ENCODE peak calls at places on chromosomes 12 and 14, in seven cellular contexts. L is choroid plexus epithelial cell, N is BE2C, F is SK-N-SH, J is GM13977, U is Panc1, Y is prostate gland. H is an unnamed sample.

GRCh38 chr12:116856729-116857128 is 24.5 kb downstream of the HRK start:
- DNase-seq in L (no peak), N (no peak), F (no peak), J (no peak), U (no peak), Y (no peak), H (no peak)

GRCh38 chr12:119208626-119209061 is 29.9 kb downstream of the HSPB8 start:
- DNase-seq in L (peak), N (peak), F (no peak), J (no peak), U (no peak), Y (peak), H (peak)

GRCh38 chr12:49478949-49479664 is 59.7 kb upstream of the KCNH3 start:
- DNase-seq in L (no peak), N (no peak), F (no peak), J (no peak), U (no peak), Y (no peak), H (no peak)

GRCh38 chr14:77314539-77314938 is 6.1 kb downstream of the POMT2 start:
- DNase-seq in L (no peak), N (no peak), F (no peak), J (no peak), U (no peak), Y (no peak), H (no peak)

GRCh38 chr12:89244536-89244935 is 107.8 kb downstream of the DUSP6 start:
- DNase-seq in L (peak), N (no peak), F (no peak), J (peak), U (no peak), Y (no peak), H (no peak)

GRCh38 chr12:93689076-93689834 is 12.1 kb downstream of the CRADD start:
- DNase-seq in L (no peak), N (no peak), F (no peak), J (no peak), U (no peak), Y (peak), H (no peak)

GRCh38 chr12:9115731-9116689 is at the start of gene A2M:
- DNase-seq in L (peak), N (no peak), F (no peak), J (no peak), U (no peak), Y (no peak), H (no peak)

GRCh38 chr14:65847065-65847847 is 434.7 kb downstream of the FUT8 start:
- DNase-seq in L (no peak), N (no peak), F (no peak), J (peak), U (no peak), Y (no peak), H (no peak)

GRCh38 chr12:2277492-2278153 is 224.8 kb downstream of the CACNA1C start:
- DNase-seq in L (no peak), N (no peak), F (no peak), J (no peak), U (no peak), Y (no peak), H (no peak)

GRCh38 chr12:16165506-16165905 is 112.0 kb downstream of the SLC15A5 start:
- DNase-seq in L (peak), N (peak), F (peak), J (no peak), U (no peak), Y (peak), H (no peak)

GRCh38 chr14:50542941-50543418 is 10.6 kb upstream of the MAP4K5 start:
- DNase-seq in L (peak), N (peak), F (peak), J (peak), U (no peak), Y (peak), H (no peak)

GRCh38 chr12:4046150-4046845 is 173.1 kb upstream of the PARP11 start:
- DNase-seq in L (no peak), N (no peak), F (no peak), J (no peak), U (no peak), Y (no peak), H (no peak)

GRCh38 chr12:24226745-24227350 is 277.4 kb upstream of the SOX5 start:
- DNase-seq in L (peak), N (no peak), F (no peak), J (no peak), U (no peak), Y (no peak), H (no peak)

GRCh38 chr14:53619625-53620324 is 336.9 kb downstream of the BMP4 start:
- DNase-seq in L (peak), N (no peak), F (no peak), J (no peak), U (no peak), Y (no peak), H (no peak)

GRCh38 chr12:13238204-13238603 is 41.7 kb downstream of the EMP1 start:
- DNase-seq in L (no peak), N (no peak), F (no peak), J (no peak), U (no peak), Y (no peak), H (no peak)

GRCh38 chr12:4843907-4844306 is 65.8 kb upstream of the KCNA1 start:
- DNase-seq in L (no peak), N (no peak), F (no peak), J (no peak), U (no peak), Y (no peak), H (no peak)

GRCh38 chr14:42490536-42490935 is 883.9 kb downstream of the LRFN5 start:
- DNase-seq in L (no peak), N (no peak), F (no peak), J (no peak), U (no peak), Y (no peak), H (no peak)

GRCh38 chr12:1796515-1797010 is 23.8 kb upstream of the LRTM2 start:
- DNase-seq in L (no peak), N (no peak), F (no peak), J (peak), U (no peak), Y (no peak), H (peak)

GRCh38 chr12:15289192-15289591 is 33.1 kb upstream of the PTPRO start:
- DNase-seq in L (no peak), N (no peak), F (no peak), J (no peak), U (no peak), Y (no peak), H (no peak)

GRCh38 chr12:123264642-123265041 is 7.0 kb downstream of the CDK2AP1 start:
- DNase-seq in L (no peak), N (peak), F (peak), J (no peak), U (no peak), Y (no peak), H (no peak)

GRCh38 chr14:44361083-44361482 is 146.0 kb downstream of the FSCB start:
- DNase-seq in L (no peak), N (no peak), F (no peak), J (no peak), U (no peak), Y (no peak), H (no peak)

GRCh38 chr14:100979079-100979478 is 75.6 kb upstream of the RTL1 start:
- DNase-seq in L (peak), N (no peak), F (no peak), J (no peak), U (no peak), Y (no peak), H (no peak)

GRCh38 chr14:55711171-55711811 is 131.3 kb downstream of the KTN1 start:
- DNase-seq in L (peak), N (no peak), F (no peak), J (no peak), U (no peak), Y (no peak), H (no peak)

GRCh38 chr14:92644166-92644565 is 104.3 kb downstream of the LGMN start:
- DNase-seq in L (peak), N (no peak), F (no peak), J (no peak), U (no peak), Y (no peak), H (no peak)

GRCh38 chr14:61561144-61561543 is 134.2 kb upstream of the HIF1A start:
- DNase-seq in L (peak), N (peak), F (peak), J (no peak), U (no peak), Y (no peak), H (peak)

GRCh38 chr14:105436891-105437722 is 17.5 kb downstream of the MTA1 start:
- DNase-seq in L (no peak), N (peak), F (no peak), J (no peak), U (no peak), Y (no peak), H (no peak)

GRCh38 chr14:56004807-56005579 is 113.2 kb upstream of the PELI2 start:
- DNase-seq in L (peak), N (no peak), F (no peak), J (peak), U (no peak), Y (no peak), H (no peak)

GRCh38 chr14:101557811-101558738 is 3.2 kb upstream of the DIO3 start:
- DNase-seq in L (no peak), N (no peak), F (peak), J (no peak), U (no peak), Y (no peak), H (no peak)

GRCh38 chr14:104116544-104117340 is 21.6 kb upstream of the KIF26A start:
- DNase-seq in L (no peak), N (peak), F (no peak), J (no peak), U (no peak), Y (peak), H (no peak)

GRCh38 chr12:116881325-116881866 is at the start of gene HRK:
- DNase-seq in L (peak), N (peak), F (no peak), J (no peak), U (no peak), Y (no peak), H (no peak)

GRCh38 chr12:21666722-21667121 is 9.1 kb upstream of the LDHB start:
- DNase-seq in L (no peak), N (no peak), F (no peak), J (no peak), U (no peak), Y (no peak), H (no peak)

GRCh38 chr12:56189336-56189917 is at the start of gene SMARCC2:
- DNase-seq in L (peak), N (peak), F (peak), J (peak), U (peak), Y (peak), H (peak)

GRCh38 chr12:80857311-80857710 is 80.4 kb downstream of the LIN7A start:
- DNase-seq in L (peak), N (no peak), F (no peak), J (no peak), U (no peak), Y (no peak), H (no peak)

GRCh38 chr12:121223283-121223946 is 13.5 kb downstream of the P2RX4 start:
- DNase-seq in L (peak), N (peak), F (peak), J (peak), U (no peak), Y (no peak), H (no peak)
- TF ChIP-seq CTCF in L (peak), N (peak), F (peak), J (peak), U (no peak), Y (no peak), H (no peak)

DNA sequence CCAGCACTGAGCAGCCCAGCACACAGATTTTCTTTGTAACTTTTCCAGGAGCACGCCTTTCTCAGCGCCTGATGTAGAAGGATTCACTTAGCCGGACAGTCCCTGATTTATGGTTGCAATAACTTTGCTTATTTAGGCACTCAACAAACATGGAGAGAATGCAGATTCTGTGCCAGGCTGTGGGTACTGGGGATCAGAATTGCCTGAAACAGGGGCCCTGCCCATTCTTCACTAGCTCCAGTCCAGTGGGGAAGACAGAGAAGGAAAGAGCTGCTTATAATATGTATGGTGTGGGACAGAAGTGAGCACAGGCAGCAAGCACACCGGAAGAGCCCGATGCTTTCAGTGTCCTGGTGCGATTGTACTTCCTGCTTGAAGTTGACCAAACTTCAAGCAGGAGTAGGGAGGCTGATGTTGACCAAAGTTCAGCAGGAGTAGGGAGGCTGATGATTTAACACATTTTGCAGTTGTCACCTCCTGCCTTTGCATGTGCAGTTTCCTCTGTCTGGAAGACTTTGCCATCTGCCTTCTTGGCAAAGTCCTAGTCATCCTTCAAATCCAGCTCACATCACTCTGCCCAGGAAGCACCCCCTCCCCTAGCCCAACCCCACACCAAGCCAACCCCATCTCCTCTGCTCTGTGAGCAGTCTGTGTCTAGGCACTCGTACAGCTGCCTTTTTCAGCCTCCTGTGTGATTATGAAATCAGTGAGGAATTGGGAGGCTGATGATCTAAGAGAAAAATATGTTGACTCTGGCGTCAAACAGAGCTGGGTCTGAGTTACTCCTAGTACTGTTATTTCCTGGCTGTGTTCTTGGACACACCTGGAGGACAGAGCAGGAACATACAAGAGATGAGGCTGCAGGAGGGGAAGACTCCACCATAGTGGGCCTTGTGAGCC is 12.0 kb upstream of the PRIMA1 start:
- DNase-seq in L (no peak), N (no peak), F (no peak), J (no peak), U (no peak), Y (peak), H (no peak)
- TF ChIP-seq CTCF in L (no peak), N (no peak), F (no peak), J (no peak), U (no peak), Y (no peak), H (no peak)

GRCh38 chr14:58467575-58467974 is 40.1 kb downstream of the KIAA0586 start:
- DNase-seq in L (no peak), N (no peak), F (no peak), J (no peak), U (no peak), Y (no peak), H (no peak)
- TF ChIP-seq CTCF in L (no peak), N (no peak), F (no peak), J (no peak), U (peak), Y (no peak), H (no peak)

DNA sequence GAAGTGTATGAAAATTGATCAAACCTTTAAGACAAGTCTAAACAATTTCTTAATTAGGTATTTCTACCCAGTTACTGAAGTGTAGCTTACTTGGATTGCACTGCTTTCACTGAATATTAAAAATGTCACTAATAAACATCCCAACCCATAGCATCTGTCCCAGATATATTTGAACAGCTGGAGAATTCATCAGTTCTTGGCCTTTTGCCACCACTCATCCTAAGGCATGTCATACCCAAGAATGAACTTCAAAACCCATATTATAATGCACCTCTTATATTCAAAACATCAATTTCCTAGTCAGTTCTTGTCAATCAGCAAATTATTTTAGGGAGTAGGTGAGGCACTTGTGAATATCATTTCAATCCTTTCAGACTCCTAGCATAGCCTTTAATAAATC is 392.3 kb downstream of the PAWR start:
- DNase-seq in L (peak), N (no peak), F (no peak), J (no peak), U (no peak), Y (no peak), H (no peak)
- TF ChIP-seq CTCF in L (no peak), N (no peak), F (no peak), J (no peak), U (no peak), Y (no peak), H (no peak)

GRCh38 chr12:112870267-112870980 is 36.3 kb upstream of the OAS1 start:
- DNase-seq in L (no peak), N (no peak), F (no peak), J (no peak), U (no peak), Y (no peak), H (no peak)

GRCh38 chr12:112875608-112876007 is 31.2 kb upstream of the OAS1 start:
- DNase-seq in L (no peak), N (no peak), F (no peak), J (no peak), U (no peak), Y (no peak), H (no peak)

GRCh38 chr12:112868459-112869041 is 38.2 kb upstream of the OAS1 start:
- DNase-seq in L (no peak), N (no peak), F (no peak), J (no peak), U (no peak), Y (no peak), H (no peak)

GRCh38 chr12:112869091-112869490 is 37.7 kb upstream of the OAS1 start:
- DNase-seq in L (no peak), N (no peak), F (peak), J (no peak), U (no peak), Y (no peak), H (no peak)

GRCh38 chr12:112869778-112870177 is 37.0 kb upstream of the OAS1 start:
- DNase-seq in L (no peak), N (no peak), F (no peak), J (no peak), U (no peak), Y (no peak), H (no peak)
- TF ChIP-seq CTCF in L (no peak), N (no peak), F (no peak), J (no peak), U (no peak), Y (no peak), H (no peak)

DNA sequence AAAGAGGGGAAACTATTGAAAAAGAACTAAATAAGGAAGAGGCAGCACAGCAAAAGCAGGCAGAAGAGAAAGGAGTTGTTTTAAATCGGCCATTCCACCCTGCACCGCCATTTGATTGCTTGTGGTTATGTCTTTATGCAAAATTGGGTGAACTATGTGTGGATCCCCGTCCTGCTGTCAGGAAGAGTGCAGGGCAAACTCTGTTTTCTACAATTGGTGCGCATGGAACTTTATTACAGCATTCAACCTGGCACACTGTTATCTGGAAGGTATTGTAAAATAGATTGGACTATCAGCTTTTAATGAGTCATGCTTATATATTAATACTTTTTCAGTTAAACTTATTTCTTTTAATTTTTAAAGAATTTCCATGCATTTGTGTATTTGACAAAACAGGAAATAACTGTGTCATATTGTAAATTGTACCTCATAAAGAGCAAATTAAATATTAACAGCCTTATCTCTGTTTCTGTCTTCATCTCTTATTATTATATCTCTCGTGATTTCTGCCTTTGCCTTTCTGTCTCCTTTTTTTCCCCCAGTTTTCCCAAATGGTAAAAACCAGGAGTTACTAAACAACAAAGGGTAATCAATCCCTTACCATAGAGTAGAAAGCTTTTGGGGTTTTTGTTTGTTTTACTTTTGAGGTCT is 86.4 kb downstream of the MON2 start:
- DNase-seq in L (no peak), N (no peak), F (no peak), J (no peak), U (no peak), Y (no peak), H (no peak)
- TF ChIP-seq CTCF in L (no peak), N (no peak), F (no peak), J (no peak), U (no peak), Y (no peak), H (no peak)

H was measured in omental fat pad.